ENCODE peak calls at places on chromosome 19, in ten cellular contexts. T, F, W, L, G, C, A, H, J and V are unnamed samples.

GRCh38 chr19:44512326-44513298 is 12.3 kb upstream of the ZNF180 start:
- DNase-seq in C (peak), T (peak), F (no peak), L (peak), W (peak), J (peak), G (peak), A (peak), H (no peak), V (peak)

GRCh38 chr19:23913931-23914330 is 755 bp upstream of the ZNF726 start:
- DNase-seq in F (no peak), A (no peak), L (no peak), J (no peak), G (no peak), C (no peak), T (no peak), H (no peak), W (no peak), V (no peak)

GRCh38 chr19:32067686-32068085 is 277.7 kb upstream of the ZNF507 start:
- DNase-seq in A (no peak), J (no peak), L (no peak), H (no peak), T (no peak), F (no peak), C (no peak), G (no peak), W (no peak), V (no peak)

GRCh38 chr19:45296365-45296764 is 26.3 kb downstream of the CKM start:
- DNase-seq in T (no peak), F (no peak), W (no peak), H (no peak), C (no peak), G (no peak), J (no peak), A (no peak), L (no peak), V (no peak)

GRCh38 chr19:17840019-17840418 is 7.8 kb downstream of the JAK3 start:
- DNase-seq in T (no peak), A (no peak), C (no peak), W (no peak), F (no peak), L (no peak), H (no peak), G (no peak), J (no peak), V (no peak)

GRCh38 chr19:23882493-23882892 is 32.2 kb upstream of the ZNF726 start:
- DNase-seq in C (no peak), J (no peak), W (no peak), L (no peak), G (no peak), H (no peak), F (no peak), T (no peak), A (no peak), V (no peak)

GRCh38 chr19:17753976-17754375 is 2.7 kb downstream of the FCHO1 start:
- DNase-seq in F (no peak), C (no peak), G (no peak), T (no peak), H (no peak), W (no peak), A (no peak), L (no peak), J (no peak), V (no peak)

GRCh38 chr19:39411006-39411831 is 1.2 kb upstream of the PLEKHG2 start:
- DNase-seq in J (no peak), H (no peak), C (no peak), F (peak), G (peak), W (peak), L (peak), T (peak), A (no peak), V (no peak)

GRCh38 chr19:41363371-41363752 is 587 bp downstream of the B9D2 start:
- DNase-seq in F (no peak), G (no peak), L (no peak), C (no peak), J (no peak), T (no peak), A (no peak), H (no peak), W (no peak), V (no peak)

GRCh38 chr19:6161271-6161850 is 25.9 kb downstream of the ACSBG2 start:
- DNase-seq in T (no peak), J (no peak), W (no peak), A (peak), F (peak), L (peak), C (no peak), H (no peak), G (no peak), V (no peak)

DNA sequence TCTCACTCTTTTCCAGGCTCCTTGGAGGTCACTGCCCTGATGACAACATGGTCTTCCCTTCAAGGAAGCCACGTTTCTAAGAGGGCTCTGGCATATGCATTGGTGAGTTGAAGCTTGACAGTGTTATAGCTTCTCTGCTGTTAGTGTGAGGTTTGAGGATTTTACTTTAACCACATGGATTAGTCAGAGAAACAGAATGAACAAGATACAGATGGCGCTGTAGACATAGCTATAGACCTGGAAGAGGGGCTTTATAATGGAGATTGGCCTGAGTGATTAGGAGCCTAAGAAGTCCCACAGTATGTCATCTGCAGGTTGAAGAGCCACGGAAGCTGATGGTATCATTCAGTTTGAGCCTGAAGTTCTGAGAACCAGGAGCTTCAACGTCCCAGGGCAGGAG is 18.4 kb upstream of the URI1 start:
- DNase-seq in W (no peak), F (no peak), C (no peak), G (no peak), A (no peak), H (no peak), L (no peak), T (no peak), J (no peak), V (no peak)
- TF ChIP-seq CTCF in W (no peak), F (no peak), C (no peak), G (no peak), A (no peak), H (no peak), L (no peak), T (no peak), J (no peak), V (no peak)

GRCh38 chr19:30625947-30626346 is 253.8 kb downstream of the ZNF536 start:
- DNase-seq in H (no peak), C (no peak), W (no peak), J (no peak), T (no peak), L (no peak), A (no peak), F (no peak), G (no peak), V (no peak)

GRCh38 chr19:30622276-30622675 is 250.1 kb downstream of the ZNF536 start:
- DNase-seq in J (no peak), G (no peak), H (no peak), A (no peak), C (no peak), F (no peak), W (no peak), L (peak), T (no peak), V (no peak)

GRCh38 chr19:30621326-30621920 is 249.2 kb downstream of the ZNF536 start:
- DNase-seq in L (peak), C (no peak), T (no peak), A (no peak), H (no peak), W (no peak), G (no peak), F (no peak), J (no peak), V (no peak)

DNA sequence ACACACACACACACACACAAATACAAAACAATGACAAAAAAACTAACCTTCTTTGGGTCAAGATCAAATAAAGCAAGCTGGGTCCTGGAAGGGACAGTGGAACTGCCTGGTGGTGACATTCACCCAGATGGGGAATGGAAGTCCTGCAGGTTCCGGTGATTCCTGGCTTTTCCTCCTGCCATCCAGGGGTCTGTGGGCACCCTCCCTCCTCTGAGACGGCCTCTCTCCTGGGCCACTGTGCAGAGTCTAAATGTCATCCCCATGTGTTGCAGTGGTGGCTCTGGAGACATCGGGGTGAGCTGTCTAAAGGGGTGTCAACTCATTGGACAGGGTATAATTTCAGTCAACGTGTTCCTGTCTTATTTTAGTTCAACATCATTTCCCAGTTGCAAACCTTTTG is 248.2 kb downstream of the ZNF536 start:
- DNase-seq in T (no peak), H (no peak), C (no peak), W (no peak), G (no peak), F (no peak), L (peak), J (no peak), A (no peak), V (no peak)
- TF ChIP-seq CTCF in T (no peak), H (no peak), C (no peak), W (no peak), G (no peak), F (no peak), L (no peak), J (no peak), A (no peak), V (no peak)

GRCh38 chr19:35791814-35792279 is 16.5 kb downstream of the ARHGAP33 start:
- DNase-seq in A (no peak), W (no peak), G (no peak), L (no peak), J (no peak), F (no peak), T (no peak), C (no peak), H (no peak), V (no peak)
- TF ChIP-seq CTCF in A (no peak), W (no peak), G (no peak), L (no peak), J (no peak), F (no peak), T (no peak), C (no peak), H (no peak), V (no peak)

GRCh38 chr19:52566588-52566987 is 3.5 kb upstream of the ZNF701 start:
- DNase-seq in C (no peak), J (peak), L (no peak), A (no peak), T (no peak), W (no peak), F (no peak), H (no peak), G (no peak), V (no peak)
- TF ChIP-seq CTCF in C (no peak), J (no peak), L (no peak), A (no peak), T (no peak), W (no peak), F (no peak), H (no peak), G (no peak), V (no peak)

GRCh38 chr19:28012361-28012760 is 1200.6 kb downstream of the UQCRFS1 start:
- DNase-seq in H (no peak), W (no peak), J (no peak), C (no peak), A (peak), T (no peak), F (no peak), L (no peak), G (no peak), V (no peak)
- TF ChIP-seq CTCF in H (no peak), W (no peak), J (no peak), C (no peak), A (peak), T (no peak), F (no peak), L (no peak), G (no peak), V (no peak)

GRCh38 chr19:1956868-1957492 is 16.0 kb downstream of the CSNK1G2 start:
- DNase-seq in A (no peak), F (no peak), T (no peak), C (no peak), G (no peak), L (no peak), J (no peak), W (no peak), H (no peak), V (no peak)

GRCh38 chr19:1961545-1961878 is 20.5 kb downstream of the CSNK1G2 start:
- DNase-seq in W (no peak), A (no peak), F (no peak), L (no peak), G (no peak), T (no peak), J (no peak), H (no peak), C (no peak), V (no peak)

GRCh38 chr19:1962674-1963073 is 21.7 kb downstream of the CSNK1G2 start:
- DNase-seq in C (no peak), W (no peak), H (no peak), L (no peak), G (no peak), T (no peak), J (no peak), A (no peak), F (no peak), V (no peak)

GRCh38 chr19:1957562-1958248 is 16.7 kb downstream of the CSNK1G2 start:
- DNase-seq in L (no peak), J (no peak), T (no peak), A (no peak), F (no peak), G (no peak), H (no peak), W (no peak), C (no peak), V (no peak)

DNA sequence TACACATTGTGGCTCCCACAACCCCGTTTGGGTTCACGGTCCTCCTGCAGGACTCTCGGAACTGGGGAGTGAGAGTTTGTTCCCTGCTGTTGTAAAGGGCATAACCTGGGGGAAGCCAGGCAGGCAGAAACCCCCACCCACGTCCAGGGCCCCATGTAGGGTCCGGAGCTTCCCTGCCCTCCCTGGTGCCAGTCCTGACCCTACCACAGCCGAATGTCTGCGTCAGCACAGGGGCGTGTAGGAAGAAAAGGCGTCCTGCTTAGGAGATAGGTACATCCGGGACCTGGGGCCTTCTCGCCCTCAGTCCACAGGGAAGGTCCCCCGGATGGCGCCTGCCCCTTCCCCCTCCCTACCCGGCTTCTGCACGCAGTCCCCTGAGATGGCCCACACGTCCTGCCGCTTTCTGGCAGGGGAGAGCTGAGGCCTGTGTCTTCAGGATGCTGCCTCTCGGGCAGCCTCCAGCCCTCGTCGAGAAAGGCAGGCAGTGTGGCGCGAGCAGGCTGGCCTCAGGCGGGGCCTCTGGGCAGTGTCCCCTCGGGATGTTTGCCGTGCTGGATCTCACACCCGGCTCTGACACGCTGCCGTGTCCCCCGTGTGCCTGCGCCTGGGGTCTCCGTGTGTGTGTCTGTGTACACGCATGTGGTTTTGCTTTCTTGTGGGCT is 19.1 kb downstream of the CSNK1G2 start:
- DNase-seq in T (no peak), J (no peak), W (no peak), H (no peak), F (no peak), L (no peak), A (no peak), C (no peak), G (no peak), V (no peak)
- TF ChIP-seq CTCF in T (no peak), J (no peak), W (no peak), H (no peak), F (no peak), L (no peak), A (no peak), C (no peak), G (no peak), V (no peak)

DNA sequence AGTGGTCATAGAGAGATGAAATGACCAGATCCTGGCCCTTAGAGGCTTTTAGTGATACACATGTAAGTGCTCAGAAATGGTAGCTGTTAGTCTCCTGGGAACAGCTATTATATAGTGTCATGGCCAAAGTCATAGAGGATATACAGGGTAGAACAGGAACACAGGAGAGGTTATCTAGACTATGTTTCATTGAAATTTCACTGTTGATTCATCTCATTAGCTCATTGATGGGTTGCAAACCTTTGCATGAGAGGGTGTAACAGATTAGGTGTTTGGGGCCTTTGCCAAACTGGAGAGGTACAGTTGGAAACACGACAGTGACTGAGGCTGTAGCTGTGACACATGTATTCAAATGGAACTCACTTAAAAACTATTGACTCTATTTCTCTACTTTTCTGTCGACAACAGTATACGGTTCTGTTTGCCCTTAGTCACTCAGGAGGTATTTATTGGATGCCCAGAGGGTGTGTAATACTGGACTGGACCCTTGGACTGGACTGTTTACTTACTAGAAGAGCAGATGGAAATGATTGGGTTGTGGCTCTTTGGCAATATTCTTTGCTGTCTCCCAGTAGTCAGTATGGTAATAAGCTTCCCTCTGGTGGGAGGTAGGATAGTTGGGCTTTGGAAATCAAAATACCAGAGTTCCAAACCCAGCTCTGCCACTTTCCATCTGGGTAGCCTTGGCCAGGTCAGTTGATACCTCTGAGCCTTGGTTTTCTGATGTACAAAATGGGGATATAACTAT is 29.8 kb downstream of the ARHGAP35 start:
- DNase-seq in W (peak), L (no peak), C (peak), G (peak), A (no peak), H (no peak), J (peak), T (peak), F (no peak), V (no peak)
- TF ChIP-seq CTCF in W (peak), L (no peak), C (peak), G (peak), A (no peak), H (no peak), J (peak), T (no peak), F (no peak), V (no peak)

DNA sequence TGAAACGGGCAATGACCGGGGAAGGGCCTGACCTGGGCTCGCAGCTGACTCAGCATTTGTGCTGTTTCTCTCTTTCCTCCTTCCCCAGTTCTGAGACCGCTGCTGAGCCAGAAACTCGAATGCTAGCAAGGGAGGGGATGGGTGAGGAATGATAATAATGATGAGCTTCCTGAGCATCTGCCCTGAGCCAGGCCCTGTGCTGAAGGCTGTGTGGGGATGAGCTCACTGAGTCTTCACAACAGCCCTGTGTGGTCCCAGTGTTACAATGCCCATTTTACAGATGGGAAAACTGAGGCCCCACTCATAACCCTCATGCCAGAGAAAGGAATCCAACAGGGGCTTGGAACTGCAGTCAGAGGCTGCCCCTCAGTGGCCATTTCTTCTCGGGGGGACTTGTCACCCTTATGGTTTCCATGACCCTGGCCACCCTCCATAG is 8.1 kb downstream of the SULT2B1 start:
- DNase-seq in A (no peak), L (no peak), G (no peak), W (no peak), T (no peak), F (no peak), H (no peak), C (no peak), J (no peak), V (no peak)
- TF ChIP-seq CTCF in A (peak), L (no peak), G (no peak), W (no peak), T (no peak), F (no peak), H (no peak), C (no peak), J (no peak), V (no peak)

DNA sequence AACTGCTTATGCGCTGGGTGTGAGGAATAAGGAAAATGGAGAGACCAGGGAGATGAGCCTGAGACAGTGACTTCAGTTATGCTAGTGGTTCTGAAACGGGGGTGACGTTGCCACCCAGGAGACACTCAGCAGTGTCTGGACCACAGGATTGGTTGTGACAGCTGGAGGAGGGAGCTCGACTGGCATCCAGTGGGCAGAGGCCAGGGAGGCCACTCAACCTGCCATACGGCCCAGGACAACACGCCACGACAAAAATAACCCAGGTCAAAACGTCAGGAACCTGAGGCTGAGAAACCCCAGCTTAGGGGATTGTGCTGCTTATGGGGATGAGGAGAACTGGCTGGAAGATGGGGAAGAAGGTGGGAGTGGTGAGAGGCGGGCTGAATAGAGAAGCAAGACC is 10.4 kb downstream of the ZSCAN5A start:
- DNase-seq in T (no peak), F (no peak), W (no peak), G (no peak), J (no peak), L (no peak), C (no peak), A (no peak), H (no peak), V (no peak)
- TF ChIP-seq CTCF in T (no peak), F (no peak), W (no peak), G (no peak), J (no peak), L (no peak), C (no peak), A (no peak), H (no peak), V (no peak)